ENCODE peak calls at places on chromosomes 2 and 18, in seven cellular contexts. L is body of pancreas, B is cardiac muscle cell, D is fibroblast of lung, O is A549, W is psoas muscle, U is GM10248. H is an unnamed sample.
A peak's percentile ranks its signal among the peaks of the same experiment; 100 is the strongest.

GRCh38 chr18:54776282-54776977 is 51.8 kb upstream of the RAB27B start:
- DNase-seq in W (no peak), U (no peak), B (peak; percentile 98), O (peak; percentile 57), D (peak; percentile 99), L (no peak), H (peak; percentile 98)

GRCh38 chr2:178479758-178480226 is 465 bp upstream of the PLEKHA3 start:
- DNase-seq in D (no peak), B (no peak), L (no peak), O (no peak), W (no peak), U (no peak), H (no peak)

GRCh38 chr2:136386046-136386445 is 268.1 kb upstream of the CXCR4 start:
- DNase-seq in D (no peak), L (no peak), U (no peak), W (no peak), B (no peak), O (no peak), H (no peak)

GRCh38 chr18:11994346-11994707 is 13.0 kb downstream of the IMPA2 start:
- DNase-seq in B (peak; percentile 77), W (peak; percentile 88), D (peak; percentile 92), L (peak; percentile 84), O (peak; percentile 23), U (no peak), H (peak; percentile 71)

GRCh38 chr2:186544255-186544675 is 45.6 kb upstream of the ITGAV start:
- DNase-seq in W (no peak), O (peak; percentile 51), L (no peak), B (peak; percentile 95), U (no peak), D (peak; percentile 76), H (peak; percentile 86)

GRCh38 chr2:425947-426346 is 138.1 kb upstream of the ALKAL2 start:
- DNase-seq in U (no peak), D (no peak), O (no peak), L (no peak), B (no peak), W (no peak), H (no peak)

GRCh38 chr2:69046221-69046662 is 33.3 kb downstream of the ANTXR1 start:
- DNase-seq in U (no peak), W (no peak), B (peak; percentile 66), L (peak; percentile 35), O (peak; percentile 21), D (peak; percentile 92), H (peak; percentile 93)

GRCh38 chr2:35462226-35462983 is 893.2 kb upstream of the CRIM1 start:
- DNase-seq in O (no peak), U (no peak), B (peak; percentile 6), L (no peak), W (no peak), D (no peak), H (no peak)

GRCh38 chr2:239805043-239805329 is 220.2 kb downstream of the NDUFA10 start:
- DNase-seq in W (no peak), B (no peak), U (no peak), D (no peak), O (no peak), L (no peak), H (no peak)

GRCh38 chr2:60707750-60708371 is 48.2 kb upstream of the PAPOLG start:
- DNase-seq in B (peak; percentile 55), O (peak; percentile 36), W (no peak), D (peak; percentile 47), U (peak; percentile 66), L (no peak), H (peak; percentile 65)

GRCh38 chr2:236169151-236169721 is 1.1 kb upstream of the GBX2 start:
- DNase-seq in D (no peak), B (no peak), L (no peak), O (no peak), U (no peak), W (no peak), H (no peak)

GRCh38 chr2:145186303-145186702 is 666.4 kb upstream of the ZEB2 start:
- DNase-seq in D (no peak), B (no peak), U (no peak), L (peak; percentile 7), W (no peak), O (no peak), H (no peak)
- TF ChIP-seq CTCF in D (peak; percentile 33), B (no peak), U (no peak), L (no peak), W (no peak), O (no peak), H (no peak)

GRCh38 chr2:38668787-38669479 is 3.0 kb downstream of the GALM start:
- DNase-seq in U (no peak), O (no peak), B (no peak), W (no peak), D (no peak), L (no peak), H (no peak)

GRCh38 chr2:38661306-38661705 is 4.6 kb upstream of the GALM start:
- DNase-seq in B (no peak), O (no peak), L (no peak), U (no peak), W (no peak), D (peak; percentile 12), H (no peak)

GRCh38 chr2:38668092-38668491 is 2.2 kb downstream of the GALM start:
- DNase-seq in U (no peak), W (no peak), O (no peak), D (no peak), L (no peak), B (no peak), H (no peak)

GRCh38 chr2:38666578-38666926 is 638 bp downstream of the GALM start:
- DNase-seq in W (no peak), D (peak; percentile 48), L (peak; percentile 43), U (no peak), O (no peak), B (peak; percentile 21), H (no peak)

DNA sequence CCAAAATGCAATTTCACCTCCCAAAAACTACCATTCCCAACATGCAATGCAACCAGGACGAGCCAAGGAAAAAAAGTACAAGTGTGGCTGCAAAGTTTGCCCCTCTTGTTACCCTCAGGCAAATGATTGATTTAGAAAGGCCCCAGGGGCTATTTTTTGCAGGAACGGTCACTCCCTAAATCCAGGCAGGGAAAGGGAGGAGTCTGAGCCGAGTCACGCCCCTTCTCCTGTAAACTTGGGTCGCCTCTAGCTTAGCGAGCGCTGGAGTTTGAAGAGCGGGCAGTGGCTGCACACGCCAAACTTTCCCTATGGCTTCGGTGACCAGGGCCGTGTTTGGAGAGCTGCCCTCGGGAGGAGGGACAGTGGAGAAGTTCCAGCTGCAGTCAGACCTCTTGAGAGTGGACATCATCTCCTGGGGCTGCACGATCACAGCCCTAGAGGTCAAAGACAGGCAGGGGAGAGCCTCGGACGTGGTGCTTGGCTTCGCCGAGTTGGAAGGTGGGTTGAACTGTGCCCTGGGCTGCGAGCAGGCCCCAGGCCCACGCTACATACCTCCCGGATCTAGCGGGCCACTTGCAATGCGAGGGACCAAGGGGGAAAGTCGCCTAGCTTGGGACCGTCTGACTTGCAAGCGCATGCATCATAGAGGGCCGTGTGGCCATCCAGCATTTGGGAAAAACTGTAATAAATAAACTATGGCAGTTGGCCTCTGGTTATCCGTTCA is at the start of gene GALM:
- DNase-seq in U (peak; percentile 54), W (peak; percentile 89), B (peak; percentile 98), L (peak; percentile 92), O (peak; percentile 86), D (peak; percentile 98), H (no peak)
- TF ChIP-seq CTCF in U (no peak), W (no peak), B (no peak), L (no peak), O (no peak), D (no peak), H (no peak)

GRCh38 chr2:57848723-57849122 is 197.9 kb upstream of the VRK2 start:
- DNase-seq in D (no peak), L (no peak), U (no peak), O (no peak), W (no peak), B (no peak), H (no peak)

GRCh38 chr2:57842531-57842930 is 204.1 kb upstream of the VRK2 start:
- DNase-seq in O (no peak), U (no peak), W (no peak), L (no peak), D (peak; percentile 35), B (peak; percentile 1), H (peak; percentile 26)

DNA sequence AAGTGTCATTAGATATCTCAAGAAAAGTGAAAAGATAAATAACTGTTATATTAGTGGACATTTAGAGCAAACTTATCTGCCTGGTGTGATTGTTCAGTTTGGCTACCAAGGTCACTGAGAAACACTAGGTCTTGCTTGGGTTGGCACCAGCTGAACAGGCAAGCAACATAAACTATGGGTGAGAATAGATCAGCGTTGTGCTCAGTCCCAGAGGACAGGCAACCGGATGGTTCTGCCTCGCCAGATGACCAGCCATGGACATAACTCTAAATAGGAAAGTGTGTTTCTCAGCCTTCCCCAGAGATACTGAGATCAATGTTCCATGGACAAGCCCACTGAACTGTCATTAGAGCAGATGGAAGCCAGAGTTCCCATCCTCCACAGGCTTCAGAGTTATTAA is 203.4 kb upstream of the VRK2 start:
- DNase-seq in U (no peak), B (no peak), W (no peak), L (no peak), O (no peak), D (no peak), H (no peak)
- TF ChIP-seq CTCF in U (no peak), B (no peak), W (no peak), L (no peak), O (no peak), D (no peak), H (no peak)

GRCh38 chr2:54454922-54455583 is 1.1 kb upstream of the SPTBN1 start:
- DNase-seq in W (peak; percentile 53), L (peak; percentile 39), U (no peak), D (no peak), B (no peak), O (no peak), H (no peak)

GRCh38 chr2:54457326-54458023 is 1.3 kb downstream of the SPTBN1 start:
- DNase-seq in D (peak; percentile 17), W (peak; percentile 68), U (no peak), B (no peak), L (peak; percentile 26), O (peak; percentile 39), H (no peak)

GRCh38 chr2:54455584-54456525 is at the start of gene SPTBN1:
- DNase-seq in D (peak; percentile 93), O (peak; percentile 76), U (peak; percentile 52), W (peak; percentile 96), B (peak; percentile 98), L (peak; percentile 90), H (peak; percentile 44)

GRCh38 chr2:54454548-54454921 is 1.6 kb upstream of the SPTBN1 start:
- DNase-seq in D (no peak), L (no peak), W (no peak), O (no peak), U (no peak), B (no peak), H (no peak)

DNA sequence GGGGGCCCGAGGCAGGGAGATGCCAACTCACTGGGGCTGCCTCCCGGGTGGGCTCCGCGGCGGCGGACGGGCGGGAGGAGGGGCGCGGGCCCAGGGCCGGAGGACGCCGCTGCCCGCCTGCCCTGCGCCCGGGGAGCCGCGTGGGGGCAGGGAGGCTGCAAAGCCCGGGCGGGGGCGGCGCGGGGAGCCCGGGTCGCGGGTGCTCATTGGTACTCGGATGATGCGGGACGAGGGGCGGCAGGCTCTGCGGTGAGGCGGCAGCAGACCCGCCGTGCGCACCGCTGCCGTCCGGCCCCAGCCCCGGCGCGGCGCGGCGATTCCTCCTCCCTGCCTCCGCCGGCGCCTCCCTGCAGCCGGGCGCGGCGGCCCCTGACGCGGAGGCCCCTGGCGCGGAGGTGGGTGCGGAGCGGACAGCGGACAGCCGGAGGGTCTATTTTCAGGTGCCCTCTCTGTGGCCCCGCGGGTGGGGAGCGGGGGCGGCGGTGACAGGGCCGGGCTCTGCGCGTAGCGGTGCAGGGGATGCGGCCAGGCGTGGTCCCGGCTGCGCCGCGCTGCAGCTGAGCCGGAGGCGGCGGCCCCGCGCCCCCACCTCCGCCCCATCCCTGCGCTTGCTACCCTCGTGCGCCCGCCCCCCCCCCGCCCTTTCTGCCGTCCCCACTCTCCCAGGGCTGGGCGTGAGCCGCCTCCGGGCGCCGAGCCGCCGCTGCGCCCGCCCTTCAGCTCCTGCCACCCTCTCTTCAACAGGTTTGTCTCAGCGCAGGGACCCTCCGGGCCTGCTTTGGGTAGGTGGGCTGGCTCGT is 599 bp downstream of the SPTBN1 start:
- DNase-seq in O (peak; percentile 50), D (peak; percentile 47), L (peak; percentile 61), B (peak; percentile 57), U (peak; percentile 55), W (peak; percentile 72), H (peak; percentile 26)
- TF ChIP-seq CTCF in O (no peak), D (no peak), L (no peak), B (no peak), U (no peak), W (peak; percentile 20), H (no peak)

H was measured in MCF 10A.